ENCODE peak calls at places on chromosomes 6 and 20, in five cellular contexts. T, V, H, X and Z are unnamed samples.
A peak's percentile ranks its signal among the peaks of the same experiment; 100 is the strongest.

GRCh38 chr20:38242848-38243449 is 17.6 kb downstream of the KIAA1755 start:
- DNase-seq in T (no peak), V (no peak), H (no peak), X (no peak), Z (no peak)

GRCh38 chr20:44979090-44979621 is 12.8 kb downstream of the STK4 start:
- DNase-seq in T (no peak), V (no peak), H (no peak), X (no peak), Z (no peak)

GRCh38 chr6:136487746-136488145 is 62.5 kb downstream of the MAP7 start:
- DNase-seq in T (no peak), V (no peak), H (no peak), X (no peak), Z (no peak)

GRCh38 chr6:104108587-104108986 is 751.1 kb downstream of the HACE1 start:
- DNase-seq in T (no peak), V (no peak), H (no peak), X (no peak), Z (no peak)

GRCh38 chr6:9948600-9949138 is 466.2 kb downstream of the TFAP2A start:
- DNase-seq in T (no peak), V (no peak), H (no peak), X (peak; percentile 7), Z (no peak)

GRCh38 chr6:111758608-111759293 is 114.5 kb downstream of the FYN start:
- DNase-seq in T (no peak), V (no peak), H (no peak), X (no peak), Z (no peak)

GRCh38 chr20:32135983-32136515 is 26.5 kb downstream of the TM9SF4 start:
- DNase-seq in T (no peak), V (no peak), H (no peak), X (no peak), Z (no peak)

GRCh38 chr6:8904754-8905153 is 469.4 kb upstream of the SLC35B3 start:
- DNase-seq in T (no peak), V (no peak), H (no peak), X (no peak), Z (no peak)

GRCh38 chr20:24917797-24918578 is 31.1 kb upstream of the CST7 start:
- DNase-seq in T (peak; percentile 76), V (peak; percentile 82), H (no peak), X (peak; percentile 74), Z (peak; percentile 70)

GRCh38 chr20:24987873-24988835 is 4.4 kb downstream of the APMAP start:
- DNase-seq in T (peak; percentile 7), V (peak; percentile 18), H (no peak), X (no peak), Z (no peak)

DNA sequence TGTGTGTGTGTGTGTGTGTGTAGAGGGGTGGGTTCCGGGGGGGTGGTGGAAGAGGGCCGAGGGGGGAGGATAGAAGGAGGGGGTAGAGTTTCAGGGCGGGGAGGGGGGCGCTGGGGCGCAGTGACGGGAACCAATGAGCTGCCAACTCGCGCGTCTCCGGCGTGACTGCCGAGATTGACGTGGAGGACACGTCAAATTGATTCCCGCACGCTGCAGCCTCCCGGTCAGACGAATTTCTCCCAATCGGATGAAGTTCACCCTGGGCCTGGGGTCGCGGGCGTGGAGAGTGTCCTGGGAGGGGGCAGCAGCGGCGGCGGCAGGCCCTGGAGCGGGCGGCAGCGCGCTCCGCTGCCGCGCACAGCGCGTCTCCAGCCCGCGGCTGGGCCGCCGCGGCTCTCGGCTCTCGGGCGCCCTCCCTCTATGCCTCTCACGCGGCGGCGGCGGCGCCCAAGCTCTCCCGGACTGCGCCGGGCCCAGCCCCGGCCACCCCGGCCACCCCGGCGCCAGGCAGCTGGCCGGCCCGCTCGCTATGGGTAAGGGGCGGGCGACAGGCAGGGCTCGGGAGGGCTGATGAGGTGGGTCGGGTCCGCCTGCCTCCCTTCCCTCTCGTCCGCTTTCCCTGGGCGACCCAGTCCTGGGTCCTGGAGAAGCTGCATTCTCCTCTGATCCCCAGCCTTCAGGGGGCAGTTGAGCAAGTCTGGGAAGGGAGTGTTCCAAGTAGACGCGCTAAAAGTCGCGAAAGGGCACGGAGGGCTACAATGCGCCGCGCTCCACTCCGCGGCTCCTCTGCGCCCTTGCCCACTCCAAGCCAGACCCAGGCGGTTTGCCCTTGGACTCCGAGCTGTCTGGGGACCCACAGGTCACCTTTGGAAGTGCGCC is at the start of gene PAX1:
- DNase-seq in T (no peak), V (no peak), H (no peak), X (no peak), Z (no peak)
- TF ChIP-seq CTCF in T (no peak), V (no peak), H (no peak), X (no peak), Z (no peak)

DNA sequence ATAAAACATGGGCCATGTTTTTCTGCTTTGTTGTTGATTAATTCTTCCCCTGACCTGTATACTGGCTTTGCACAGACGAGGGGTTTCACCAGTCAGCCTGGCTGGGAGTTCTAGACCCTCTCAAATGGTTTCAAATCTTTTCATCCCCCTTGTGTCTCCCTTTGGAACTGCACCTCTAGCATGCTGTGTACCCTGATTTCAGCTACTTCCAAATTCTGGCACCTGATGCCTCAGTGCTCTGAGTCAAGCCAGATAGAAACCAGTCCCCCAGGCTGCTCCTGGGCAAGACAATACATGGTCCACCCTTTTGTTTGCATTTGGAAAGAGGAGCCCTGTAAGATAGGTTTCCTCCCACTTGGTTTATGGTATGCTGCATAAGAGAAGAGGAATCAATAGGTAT is 290.2 kb downstream of the BTBD3 start:
- DNase-seq in T (no peak), V (no peak), H (no peak), X (peak; percentile 63), Z (no peak)
- TF ChIP-seq CTCF in T (no peak), V (peak; percentile 45), H (peak; percentile 46), X (peak; percentile 84), Z (peak; percentile 29)

GRCh38 chr6:79431469-79431868 is 105.8 kb downstream of the LCA5 start:
- DNase-seq in T (no peak), V (no peak), H (no peak), X (no peak), Z (no peak)
- TF ChIP-seq CTCF in T (no peak), V (no peak), H (no peak), X (no peak), Z (no peak)

GRCh38 chr6:1832844-1833787 is 223.4 kb downstream of the FOXC1 start:
- DNase-seq in T (no peak), V (peak; percentile 78), H (peak; percentile 68), X (no peak), Z (no peak)
- TF ChIP-seq CTCF in T (no peak), V (no peak), H (no peak), X (no peak), Z (no peak)

GRCh38 chr20:57062696-57063270 is 203.7 kb downstream of the BMP7 start:
- DNase-seq in T (no peak), V (no peak), H (no peak), X (no peak), Z (no peak)

GRCh38 chr20:57062241-57062640 is 204.2 kb downstream of the BMP7 start:
- DNase-seq in T (no peak), V (no peak), H (no peak), X (no peak), Z (no peak)

GRCh38 chr20:57060407-57061057 is 205.9 kb downstream of the BMP7 start:
- DNase-seq in T (no peak), V (no peak), H (no peak), X (no peak), Z (no peak)

GRCh38 chr20:57059055-57059617 is 207.3 kb downstream of the BMP7 start:
- DNase-seq in T (no peak), V (no peak), H (no peak), X (no peak), Z (no peak)

GRCh38 chr20:57061058-57061900 is 205.2 kb downstream of the BMP7 start:
- DNase-seq in T (no peak), V (no peak), H (no peak), X (no peak), Z (no peak)
- TF ChIP-seq CTCF in T (peak; percentile 19), V (no peak), H (no peak), X (no peak), Z (peak; percentile 51)

DNA sequence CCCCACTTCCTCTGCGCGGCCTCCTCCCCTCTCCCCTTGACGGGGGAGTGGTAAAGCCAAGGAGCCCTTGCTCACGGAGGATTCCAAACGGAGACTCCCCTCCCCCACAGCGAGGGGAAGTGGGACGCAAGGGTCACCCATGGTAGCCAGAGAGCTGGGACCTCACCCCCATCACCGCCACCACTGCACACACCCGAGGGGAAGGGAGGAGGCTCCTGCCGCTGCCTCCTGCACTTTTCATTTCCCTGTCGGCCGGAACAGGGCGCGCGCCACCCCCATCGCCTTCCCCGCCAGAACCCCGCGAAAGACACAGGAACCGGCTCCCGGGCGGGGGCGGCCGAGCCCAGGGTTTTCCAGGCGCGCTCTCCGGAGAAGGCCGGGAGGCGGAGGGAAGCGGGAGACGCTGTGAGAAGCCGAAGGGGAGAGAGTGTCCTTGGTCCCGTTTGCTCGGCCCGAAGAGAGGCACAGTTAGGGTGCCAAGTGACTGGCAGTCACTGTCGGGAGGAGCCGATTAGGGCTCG is 789 bp downstream of the CCND3 start:
- DNase-seq in T (peak; percentile 47), V (peak; percentile 78), H (peak; percentile 77), X (no peak), Z (no peak)
- TF ChIP-seq CTCF in T (no peak), V (no peak), H (no peak), X (peak; percentile 3), Z (no peak)

GRCh38 chr6:118893882-118894424 is at the start of gene ASF1A:
- DNase-seq in T (peak; percentile 97), V (peak; percentile 99), H (peak; percentile 97), X (peak; percentile 99), Z (peak; percentile 48)

GRCh38 chr6:118893095-118893881 is 664 bp upstream of the ASF1A start:
- DNase-seq in T (no peak), V (peak; percentile 72), H (no peak), X (peak; percentile 78), Z (no peak)

GRCh38 chr6:118896339-118897136 is 2.6 kb downstream of the ASF1A start:
- DNase-seq in T (no peak), V (no peak), H (no peak), X (peak; percentile 68), Z (no peak)

GRCh38 chr6:118895241-118895561 is 1.2 kb downstream of the ASF1A start:
- DNase-seq in T (no peak), V (no peak), H (no peak), X (no peak), Z (no peak)

DNA sequence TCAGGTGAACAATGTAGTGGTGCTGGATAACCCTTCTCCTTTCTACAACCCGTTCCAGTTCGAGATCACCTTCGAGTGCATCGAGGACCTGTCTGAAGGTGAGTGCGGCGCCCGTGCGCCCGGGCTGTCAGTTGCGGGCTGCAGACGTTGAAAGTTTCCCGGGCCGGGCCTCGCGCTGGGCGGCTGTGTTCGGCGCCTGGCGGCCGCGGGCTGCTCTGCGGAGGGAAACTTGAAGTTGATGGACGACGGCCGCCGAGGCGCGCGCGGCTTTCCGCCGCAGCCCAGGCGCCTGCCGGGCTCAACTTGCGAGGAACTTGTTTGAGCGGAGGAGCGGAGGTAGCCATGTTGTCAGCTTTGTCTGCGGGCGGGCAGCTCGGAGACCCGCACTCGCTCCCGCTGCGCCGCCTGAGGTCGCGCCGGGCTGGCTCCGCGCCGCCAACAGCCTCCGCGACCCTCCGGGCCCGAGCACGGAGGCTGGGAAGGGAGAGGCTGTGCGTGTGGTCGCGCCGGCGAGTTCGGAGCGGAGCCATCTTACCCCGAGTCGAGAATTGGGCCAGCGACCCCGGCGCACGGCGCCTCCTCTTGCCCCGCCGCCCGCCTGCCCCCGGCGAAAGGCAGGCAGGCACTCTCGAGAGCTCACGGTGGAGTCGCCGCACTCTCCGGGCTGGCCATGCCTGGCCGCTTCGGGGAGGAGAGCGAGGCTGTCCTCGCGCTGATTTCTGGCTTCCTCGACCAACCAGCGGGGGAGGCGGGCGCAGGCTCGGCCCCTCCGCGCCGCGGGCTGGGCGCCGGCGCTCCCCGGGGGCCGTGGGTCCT is 681 bp downstream of the ASF1A start:
- DNase-seq in T (peak; percentile 54), V (peak; percentile 82), H (peak; percentile 79), X (peak; percentile 58), Z (no peak)
- TF ChIP-seq CTCF in T (no peak), V (peak; percentile 1), H (no peak), X (peak; percentile 39), Z (no peak)